ENCODE peak calls at places on chromosomes 1 and 21, in nine cellular contexts. W is transverse colon, C is Panc1, L is breast epithelium, S is GM23338, X is SK-N-SH, E is prostate gland, F is suprapubic skin, R is K562. D is an unnamed sample.

GRCh38 chr1:24329797-24330543 is 10.8 kb downstream of the GRHL3 start:
- DNase-seq in W (no peak), C (no peak), F (no peak), L (no peak), R (no peak), X (no peak), E (no peak), S (no peak), D (no peak)

GRCh38 chr1:205354259-205354904 is 2.3 kb downstream of the KLHDC8A start:
- DNase-seq in L (peak), W (peak), R (peak), F (no peak), E (peak), S (peak), X (peak), C (peak), D (no peak)

GRCh38 chr1:202165267-202165941 is 5.0 kb upstream of the PTPN7 start:
- DNase-seq in C (no peak), F (no peak), R (peak), X (no peak), W (no peak), E (no peak), S (peak), L (no peak), D (no peak)

GRCh38 chr21:35840197-35840799 is 220.0 kb downstream of the SETD4 start:
- DNase-seq in F (no peak), L (peak), W (peak), R (peak), E (peak), X (peak), C (peak), S (peak), D (no peak)

GRCh38 chr1:58815069-58815679 is 31.3 kb upstream of the JUN start:
- DNase-seq in R (peak), E (peak), L (peak), X (peak), C (peak), F (peak), S (peak), W (peak), D (peak)

GRCh38 chr1:203675596-203676347 is 49.1 kb downstream of the ATP2B4 start:
- DNase-seq in R (no peak), W (peak), S (no peak), L (no peak), E (no peak), C (no peak), F (no peak), X (no peak), D (no peak)

GRCh38 chr1:207933205-207933800 is 22.4 kb upstream of the CD34 start:
- DNase-seq in L (no peak), E (no peak), F (no peak), R (peak), W (no peak), C (no peak), X (no peak), S (no peak), D (no peak)

GRCh38 chr1:156705918-156706646 is 699 bp upstream of the CRABP2 start:
- DNase-seq in S (peak), E (peak), F (peak), C (no peak), W (peak), L (peak), R (peak), X (peak), D (peak)

GRCh38 chr1:205013683-205014367 is 29.2 kb upstream of the CNTN2 start:
- DNase-seq in R (no peak), F (no peak), S (peak), W (no peak), E (peak), X (peak), L (peak), C (no peak), D (no peak)

GRCh38 chr1:180080439-180080838 is 74.2 kb upstream of the QSOX1 start:
- DNase-seq in L (no peak), F (no peak), R (no peak), S (no peak), X (no peak), E (no peak), C (peak), W (no peak), D (no peak)

GRCh38 chr1:70038025-70038424 is 167.4 kb downstream of the LRRC40 start:
- DNase-seq in S (no peak), F (no peak), X (no peak), R (no peak), W (no peak), E (no peak), L (no peak), C (no peak), D (no peak)

GRCh38 chr21:35043549-35043948 is 5.6 kb downstream of the RUNX1 start:
- DNase-seq in C (no peak), R (no peak), E (no peak), W (no peak), F (no peak), L (no peak), X (no peak), S (no peak), D (no peak)

GRCh38 chr1:210302501-210302900 is 26.2 kb upstream of the HHAT start:
- DNase-seq in L (no peak), S (no peak), X (no peak), E (no peak), C (no peak), W (no peak), F (no peak), R (no peak), D (no peak)

GRCh38 chr21:45317401-45318145 is 29.9 kb upstream of the POFUT2 start:
- DNase-seq in W (no peak), F (peak), E (no peak), C (no peak), R (no peak), X (no peak), L (no peak), S (no peak), D (peak)

GRCh38 chr1:228978486-228979324 is 243.4 kb downstream of the RHOU start:
- DNase-seq in X (peak), L (peak), W (peak), F (peak), R (no peak), C (no peak), S (peak), E (peak), D (no peak)

GRCh38 chr1:5376538-5377247 is 615.5 kb downstream of the NPHP4 start:
- DNase-seq in W (no peak), R (no peak), S (no peak), F (no peak), L (no peak), E (no peak), C (no peak), X (no peak), D (no peak)

GRCh38 chr1:171817511-171818265 is 23.6 kb upstream of the DNM3 start:
- DNase-seq in R (peak), E (no peak), W (peak), F (no peak), L (no peak), X (peak), S (peak), C (no peak), D (no peak)

GRCh38 chr1:24416666-24417391 is 1.2 kb downstream of the NIPAL3 start:
- DNase-seq in X (no peak), R (peak), L (no peak), S (peak), F (no peak), W (peak), E (no peak), C (peak), D (no peak)

GRCh38 chr1:111690306-111690617 is 48.9 kb downstream of the INKA2 start:
- DNase-seq in S (no peak), F (no peak), X (peak), L (no peak), W (peak), C (no peak), R (no peak), E (peak), D (no peak)

GRCh38 chr1:219825355-219825754 is 103.0 kb downstream of the SLC30A10 start:
- DNase-seq in E (no peak), W (no peak), L (no peak), F (no peak), R (no peak), C (no peak), X (no peak), S (no peak), D (no peak)

GRCh38 chr1:30881266-30882181 is 27.0 kb downstream of the SDC3 start:
- DNase-seq in R (no peak), C (no peak), S (no peak), X (no peak), E (no peak), F (no peak), W (peak), L (no peak), D (peak)

GRCh38 chr21:33640697-33641338 is 723 bp downstream of the CRYZL1 start:
- DNase-seq in F (no peak), W (peak), C (no peak), S (peak), R (peak), L (no peak), X (peak), E (peak), D (no peak)

GRCh38 chr21:21188513-21189188 is 190.4 kb downstream of the NCAM2 start:
- DNase-seq in L (no peak), E (no peak), X (no peak), R (no peak), C (no peak), F (no peak), S (no peak), W (no peak), D (no peak)

GRCh38 chr1:50959303-50959912 is 659 bp downstream of the FAF1 start:
- DNase-seq in L (no peak), S (peak), C (no peak), E (peak), R (peak), X (peak), F (peak), W (peak), D (no peak)
- TF ChIP-seq POLR2AphosphoS5 in L (no peak), S (no peak), C (no peak), E (no peak), R (no peak), X (no peak), F (no peak), W (no peak), D (no peak)

GRCh38 chr1:68384872-68385390 is 64.8 kb downstream of the RPE65 start:
- DNase-seq in R (no peak), X (no peak), F (no peak), C (no peak), S (no peak), E (no peak), W (no peak), L (no peak), D (no peak)
- TF ChIP-seq CTCF in R (no peak), X (no peak), F (no peak), C (peak), S (no peak), E (no peak), W (no peak), L (no peak), D (no peak)

GRCh38 chr1:105210747-105211146 is 1461.0 kb downstream of the AMY1C start:
- DNase-seq in F (no peak), R (no peak), W (no peak), E (no peak), L (no peak), X (no peak), S (no peak), C (no peak), D (no peak)

GRCh38 chr1:105208581-105208980 is 1458.9 kb downstream of the AMY1C start:
- DNase-seq in R (no peak), L (no peak), E (no peak), X (no peak), F (no peak), W (no peak), S (no peak), C (no peak), D (no peak)

GRCh38 chr1:105204836-105205371 is 1455.2 kb downstream of the AMY1C start:
- DNase-seq in C (no peak), W (no peak), F (no peak), R (no peak), E (no peak), L (no peak), S (peak), X (no peak), D (no peak)
- TF ChIP-seq POLR2AphosphoS5 in C (no peak), W (no peak), F (no peak), R (no peak), E (no peak), L (no peak), S (no peak), X (no peak), D (no peak)

DNA sequence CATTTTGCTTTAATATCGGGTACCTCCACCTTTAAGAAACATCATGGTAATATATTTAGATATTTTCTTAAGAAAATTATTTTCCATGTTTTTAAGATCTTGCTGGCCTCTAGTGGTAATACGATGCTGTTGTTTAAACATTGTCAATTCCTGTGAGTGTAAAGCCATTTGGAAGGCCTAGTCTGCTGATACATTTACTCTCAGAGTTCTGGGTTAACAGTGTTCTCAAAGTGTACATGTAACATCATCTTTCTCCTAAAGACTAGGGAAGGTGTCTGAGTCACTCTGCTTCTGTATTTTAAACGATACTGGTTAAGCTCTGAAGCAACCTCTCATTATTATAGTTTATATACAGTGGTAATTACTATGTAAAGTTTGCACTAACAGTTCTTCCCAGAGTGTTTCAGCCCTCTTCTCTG is 189.1 kb downstream of the RASAL2 start:
- DNase-seq in L (no peak), W (no peak), X (peak), R (peak), C (no peak), F (no peak), E (no peak), S (peak), D (no peak)
- TF ChIP-seq CTCF in L (peak), W (peak), X (peak), R (peak), C (peak), F (peak), E (peak), S (peak), D (no peak)

GRCh38 chr1:185632659-185633428 is 101.3 kb upstream of the HMCN1 start:
- DNase-seq in W (no peak), E (no peak), S (no peak), L (peak), R (no peak), C (no peak), X (no peak), F (no peak), D (no peak)

GRCh38 chr1:185627136-185627535 is 107.1 kb upstream of the HMCN1 start:
- DNase-seq in E (no peak), C (no peak), F (no peak), X (no peak), S (no peak), L (no peak), W (no peak), R (no peak), D (no peak)

GRCh38 chr1:185626344-185626743 is 107.8 kb upstream of the HMCN1 start:
- DNase-seq in W (no peak), S (no peak), L (no peak), C (no peak), X (no peak), E (no peak), F (no peak), R (no peak), D (no peak)

GRCh38 chr1:185628102-185628501 is 106.1 kb upstream of the HMCN1 start:
- DNase-seq in R (no peak), L (no peak), C (no peak), W (no peak), S (no peak), X (no peak), E (no peak), F (no peak), D (no peak)
- TF ChIP-seq POLR2AphosphoS5 in R (no peak), L (no peak), C (no peak), W (no peak), S (no peak), X (no peak), E (no peak), F (no peak), D (no peak)

DNA sequence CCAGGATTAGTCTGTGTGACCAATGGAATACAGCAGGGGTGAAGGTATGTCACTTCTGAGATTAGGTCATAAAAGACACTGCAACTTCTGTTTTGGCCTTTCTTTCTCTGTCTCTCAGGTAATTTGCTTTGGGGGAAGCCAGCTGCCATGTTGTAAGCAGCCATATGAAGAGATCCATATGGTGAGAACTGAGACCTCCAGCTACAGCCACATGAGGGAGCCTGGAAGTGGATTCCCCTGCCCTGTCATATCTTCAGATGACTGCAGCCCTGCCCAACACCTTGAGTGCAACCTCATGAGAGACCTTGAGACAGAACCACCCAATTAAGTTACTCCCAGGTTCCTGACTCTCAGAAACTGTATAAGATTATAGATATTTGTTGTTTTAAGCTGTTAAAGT is 70.1 kb upstream of the ESRRG start:
- DNase-seq in L (no peak), S (peak), W (no peak), R (no peak), F (no peak), X (no peak), C (no peak), E (no peak), D (no peak)
- TF ChIP-seq CTCF in L (no peak), S (no peak), W (no peak), R (no peak), F (no peak), X (peak), C (peak), E (no peak), D (no peak)

DNA sequence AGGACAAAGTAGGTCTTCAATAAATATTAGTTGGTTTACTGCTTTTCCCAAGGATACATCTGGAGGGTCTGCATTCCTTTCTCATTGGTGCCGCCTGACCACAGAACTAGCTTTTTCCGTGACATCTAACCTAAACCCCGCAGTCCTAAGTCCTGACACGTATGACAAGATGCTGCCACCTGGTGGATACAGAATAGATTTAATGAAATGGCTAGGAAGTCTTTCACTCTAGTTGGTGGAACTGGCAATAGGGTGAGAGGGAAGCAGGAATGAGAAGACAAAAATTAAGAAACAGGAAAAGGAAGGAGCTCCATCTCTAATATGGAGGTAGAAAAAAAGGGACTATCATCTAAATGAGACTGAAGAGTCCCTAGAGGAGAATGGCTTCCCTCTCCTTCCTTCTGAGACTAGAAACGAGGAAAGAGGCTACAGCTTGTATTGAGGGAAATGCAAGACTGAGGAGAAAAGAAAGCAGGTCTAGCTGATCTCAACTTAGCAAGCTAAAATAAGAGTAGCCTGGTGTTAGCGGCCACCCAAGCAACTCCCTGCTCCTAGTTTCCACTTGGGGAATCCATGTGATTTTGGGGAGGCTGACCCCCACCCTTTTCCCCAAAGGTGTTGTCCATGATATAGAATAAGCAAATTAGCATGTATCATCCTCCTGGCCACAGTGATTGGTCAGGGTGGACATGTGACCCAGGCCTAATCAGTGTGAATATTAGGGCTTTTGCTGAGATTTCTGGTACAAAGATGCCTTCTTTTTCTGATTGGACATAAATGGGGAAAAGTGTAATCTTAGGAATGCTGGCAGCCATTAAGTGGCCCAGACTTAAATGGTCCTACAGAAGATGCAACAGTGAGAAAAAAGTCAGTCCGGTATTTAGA is 5.9 kb downstream of the RFX5 start:
- DNase-seq in F (no peak), E (peak), C (peak), X (peak), S (peak), W (peak), R (peak), L (no peak), D (no peak)
- TF ChIP-seq POLR2AphosphoS5 in F (no peak), E (peak), C (no peak), X (no peak), S (no peak), W (no peak), R (no peak), L (no peak), D (peak)

GRCh38 chr1:43367904-43368645 is at the start of gene ELOVL1:
- DNase-seq in S (peak), C (peak), L (peak), X (peak), E (peak), W (peak), F (peak), R (peak), D (peak)
- TF ChIP-seq CTCF in S (no peak), C (no peak), L (peak), X (peak), E (peak), W (no peak), F (peak), R (peak), D (peak)

DNA sequence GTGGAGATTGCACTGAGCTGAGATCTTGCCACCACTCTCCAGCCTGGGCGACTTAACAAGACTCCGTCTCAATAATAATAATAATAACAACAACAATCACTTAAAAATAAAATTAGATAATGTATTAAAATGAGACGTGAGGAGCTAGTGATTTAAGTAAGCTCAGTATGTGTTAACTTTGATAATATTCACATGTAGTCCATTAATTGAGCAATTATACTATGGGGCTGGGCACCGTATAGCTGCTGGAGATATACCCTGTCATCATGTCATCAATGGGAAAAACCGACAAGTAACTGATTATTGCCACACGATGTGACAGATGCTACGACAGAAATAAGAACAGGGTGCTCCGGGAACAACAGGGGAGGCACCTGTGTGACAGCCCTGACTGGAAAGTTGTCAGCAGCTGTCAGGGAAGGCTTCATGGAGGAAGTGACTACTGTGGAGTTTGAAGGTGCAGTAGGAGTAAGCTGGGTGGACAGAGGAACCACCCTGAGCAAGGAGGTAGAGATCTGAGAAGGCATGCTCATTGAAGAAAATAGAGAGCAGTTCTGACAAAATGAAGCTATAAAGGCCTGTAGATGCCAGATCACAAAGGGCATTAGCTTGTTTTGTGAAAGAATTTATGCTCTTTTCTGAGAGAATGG is 921 bp upstream of the CAMSAP2 start:
- DNase-seq in L (no peak), W (no peak), F (no peak), S (peak), C (no peak), R (no peak), X (no peak), E (no peak), D (no peak)
- TF ChIP-seq POLR2AphosphoS5 in L (no peak), W (no peak), F (no peak), S (no peak), C (no peak), R (no peak), X (no peak), E (no peak), D (no peak)

GRCh38 chr1:187413770-187414169 is 585.0 kb downstream of the PLA2G4A start:
- DNase-seq in E (no peak), W (no peak), L (no peak), X (no peak), C (peak), R (no peak), S (peak), F (no peak), D (no peak)
- TF ChIP-seq CTCF in E (peak), W (no peak), L (no peak), X (peak), C (no peak), R (no peak), S (peak), F (no peak), D (no peak)

D was measured in spleen.